ENCODE peak calls at places on chromosome 15, in ten cellular contexts. K is osteoblast, S is Calu3, T is body of pancreas, W is thoracic aorta, E is BE2C, P is cardiac muscle cell, N is lower leg skin, G is lower lobe of right lung, C is Caco-2. L is an unnamed sample.

GRCh38 chr15:59399465-59400102 is 26.9 kb upstream of the MYO1E start:
- DNase-seq in K (no peak), S (no peak), T (peak), W (no peak), E (no peak), P (no peak), N (peak), G (no peak), C (no peak), L (no peak)

GRCh38 chr15:64356443-64357040 is 569 bp upstream of the CSNK1G1 start:
- DNase-seq in K (peak), S (no peak), T (no peak), W (no peak), E (peak), P (no peak), N (no peak), G (no peak), C (no peak), L (no peak)

GRCh38 chr15:101600024-101600423 is 52.2 kb downstream of the TM2D3 start:
- DNase-seq in K (no peak), S (no peak), T (no peak), W (no peak), E (no peak), P (peak), N (no peak), G (no peak), C (peak), L (no peak)

GRCh38 chr15:67196222-67196621 is 58.2 kb downstream of the AAGAB start:
- DNase-seq in K (peak), S (no peak), T (no peak), W (no peak), E (no peak), P (no peak), N (no peak), G (no peak), C (no peak), L (no peak)

GRCh38 chr15:58559904-58560588 is 128.3 kb downstream of the LIPC start:
- DNase-seq in K (no peak), S (no peak), T (no peak), W (no peak), E (no peak), P (no peak), N (no peak), G (no peak), C (no peak), L (no peak)

GRCh38 chr15:27842526-27842925 is 256.6 kb downstream of the OCA2 start:
- DNase-seq in K (no peak), S (no peak), T (no peak), W (no peak), E (no peak), P (no peak), N (no peak), G (no peak), C (no peak), L (no peak)

GRCh38 chr15:71638876-71639275 is 171.5 kb upstream of the NR2E3 start:
- DNase-seq in K (no peak), S (no peak), T (no peak), W (no peak), E (no peak), P (no peak), N (no peak), G (no peak), C (no peak), L (no peak)

GRCh38 chr15:77852241-77853007 is 219.7 kb upstream of the LINGO1 start:
- DNase-seq in K (no peak), S (no peak), T (no peak), W (no peak), E (no peak), P (no peak), N (no peak), G (peak), C (no peak), L (no peak)

GRCh38 chr15:76753771-76754170 is 151.4 kb downstream of the SCAPER start:
- DNase-seq in K (no peak), S (no peak), T (no peak), W (no peak), E (no peak), P (no peak), N (no peak), G (no peak), C (no peak), L (no peak)

GRCh38 chr15:31392761-31393401 is 66.2 kb downstream of the KLF13 start:
- DNase-seq in K (peak), S (no peak), T (peak), W (no peak), E (no peak), P (peak), N (no peak), G (no peak), C (no peak), L (peak)

GRCh38 chr15:31128477-31128876 is 27.0 kb upstream of the TRPM1 start:
- DNase-seq in K (no peak), S (no peak), T (no peak), W (no peak), E (no peak), P (no peak), N (no peak), G (no peak), C (no peak), L (no peak)

GRCh38 chr15:83248151-83248851 is 36.2 kb downstream of the BNC1 start:
- DNase-seq in K (peak), S (peak), T (peak), W (no peak), E (peak), P (peak), N (peak), G (no peak), C (peak), L (no peak)

GRCh38 chr15:51499379-51499976 is 123.1 kb downstream of the DMXL2 start:
- DNase-seq in K (no peak), S (peak), T (no peak), W (no peak), E (no peak), P (peak), N (no peak), G (no peak), C (peak), L (no peak)

GRCh38 chr15:84643838-84644237 is 10.2 kb downstream of the WDR73 start:
- DNase-seq in K (no peak), S (no peak), T (no peak), W (no peak), E (no peak), P (no peak), N (no peak), G (no peak), C (no peak), L (no peak)
- TF ChIP-seq CTCF in K (no peak), S (no peak), T (no peak), W (no peak), E (no peak), P (no peak), N (no peak), G (no peak), C (no peak), L (no peak)

DNA sequence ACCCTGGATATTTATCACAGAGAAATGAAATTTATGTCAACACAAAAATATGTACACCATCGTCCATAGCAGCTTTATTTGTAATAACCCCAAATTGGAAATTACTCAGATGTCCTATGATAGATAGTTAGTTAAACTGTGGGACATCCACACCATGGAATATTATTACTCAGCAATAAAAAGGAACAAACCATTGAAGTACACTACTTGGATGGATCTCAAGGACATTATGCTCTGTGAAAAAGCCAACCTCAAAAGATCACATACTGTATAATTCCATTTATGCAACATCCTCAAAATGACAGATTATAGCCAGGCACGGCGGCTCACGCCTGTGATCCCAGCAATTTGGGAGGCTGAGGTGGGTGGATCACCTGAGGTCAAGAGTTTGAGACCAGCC is 113.3 kb downstream of the PGPEP1L start:
- DNase-seq in K (no peak), S (no peak), T (no peak), W (no peak), E (no peak), P (no peak), N (no peak), G (no peak), C (no peak), L (no peak)
- TF ChIP-seq CTCF in K (no peak), S (no peak), T (no peak), W (no peak), E (no peak), P (no peak), N (no peak), G (no peak), C (no peak), L (no peak)

DNA sequence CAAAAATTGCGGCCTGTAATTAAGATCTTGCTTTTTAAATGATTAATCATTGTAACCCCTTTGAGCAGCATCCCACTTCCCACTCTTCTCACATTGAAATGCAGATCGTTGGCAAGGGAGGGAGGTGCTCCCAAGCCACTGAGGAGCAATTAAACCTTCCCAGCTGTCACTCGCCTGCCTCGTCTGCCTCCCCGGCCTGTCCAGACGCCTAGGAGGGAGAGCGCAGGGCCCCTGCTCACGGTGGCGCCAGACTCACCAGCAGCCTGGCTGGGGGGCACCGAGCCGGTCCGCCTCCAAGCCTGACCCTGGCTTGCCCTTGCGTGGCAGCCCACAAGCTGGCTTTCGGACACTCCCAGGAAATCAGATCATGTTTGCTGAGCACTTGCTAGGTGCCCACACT is 51.5 kb downstream of the RHCG start:
- DNase-seq in K (no peak), S (no peak), T (no peak), W (no peak), E (no peak), P (no peak), N (no peak), G (no peak), C (no peak), L (peak)
- TF ChIP-seq CTCF in K (no peak), S (no peak), T (no peak), W (no peak), E (no peak), P (no peak), N (no peak), G (no peak), C (no peak), L (no peak)

DNA sequence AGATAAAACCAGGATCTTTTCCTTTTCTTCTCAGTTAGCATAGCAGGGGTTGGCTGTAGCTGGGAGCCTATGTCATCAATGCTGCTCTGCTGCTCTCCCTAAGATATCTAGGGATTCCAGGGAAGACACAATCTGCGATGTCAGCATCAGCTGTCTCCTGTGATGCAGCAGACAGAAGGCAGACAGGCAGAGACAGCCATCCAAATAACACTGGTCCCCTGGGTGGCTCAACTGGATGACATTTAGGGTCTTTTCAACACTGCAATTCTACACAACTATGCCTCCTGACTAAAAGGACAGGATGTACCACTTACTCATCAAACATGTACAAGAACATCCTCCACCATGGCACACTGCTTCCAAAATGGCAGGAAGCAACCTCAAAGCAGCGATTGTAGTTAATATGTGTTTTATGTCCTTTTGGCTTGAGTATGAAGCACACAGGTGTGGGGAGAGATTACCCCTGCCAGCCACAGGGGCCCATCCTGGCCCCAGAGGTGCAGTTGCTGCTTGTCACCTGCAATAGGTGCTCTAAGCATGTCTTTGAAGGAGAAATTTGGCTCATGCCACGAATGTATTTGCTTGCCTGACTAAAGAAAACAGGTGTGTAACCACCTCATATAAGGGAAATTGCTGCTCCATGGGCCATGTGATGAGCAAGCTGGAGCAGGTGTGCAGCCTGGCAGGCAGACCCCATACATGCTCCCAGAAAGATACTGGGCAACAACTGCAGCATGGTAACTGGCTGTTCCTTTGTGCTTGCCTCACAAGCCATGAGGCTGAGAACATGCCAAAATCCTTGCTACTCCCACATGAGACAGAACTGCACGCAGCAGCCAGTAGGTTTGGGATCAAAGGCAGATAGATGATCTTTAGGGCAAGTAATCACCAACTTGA is 357.8 kb downstream of the VPS13C start:
- DNase-seq in K (no peak), S (no peak), T (no peak), W (no peak), E (no peak), P (no peak), N (no peak), G (no peak), C (no peak), L (peak)
- TF ChIP-seq CTCF in K (no peak), S (no peak), T (no peak), W (no peak), E (peak), P (no peak), N (no peak), G (no peak), C (no peak), L (no peak)

DNA sequence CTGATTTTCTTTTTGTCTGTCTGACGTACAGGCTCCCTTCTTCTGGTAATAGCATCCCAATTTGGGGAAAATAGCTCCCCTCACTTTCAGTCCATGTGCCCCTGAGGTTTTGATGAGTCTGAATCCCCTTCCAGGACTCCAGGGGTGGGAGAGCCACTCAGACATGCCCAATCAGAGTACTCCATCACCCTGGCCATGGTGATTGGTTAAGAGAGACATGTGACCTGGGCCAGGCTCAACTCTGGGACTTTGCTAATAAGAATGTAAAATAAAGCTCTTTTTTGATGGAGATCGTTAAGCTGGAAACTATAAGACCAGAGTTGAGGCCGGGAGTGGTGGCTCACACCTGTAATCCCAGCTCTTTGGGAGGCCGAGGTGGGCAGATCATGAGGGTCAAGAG is 9.2 kb upstream of the MEF2A start:
- DNase-seq in K (no peak), S (no peak), T (no peak), W (no peak), E (no peak), P (no peak), N (no peak), G (no peak), C (no peak), L (no peak)
- TF ChIP-seq CTCF in K (no peak), S (no peak), T (no peak), W (no peak), E (no peak), P (no peak), N (no peak), G (no peak), C (no peak), L (no peak)

GRCh38 chr15:84819791-84820190 is 2.6 kb downstream of the ALPK3 start:
- DNase-seq in K (no peak), S (no peak), T (no peak), W (no peak), E (no peak), P (no peak), N (no peak), G (no peak), C (no peak), L (no peak)

GRCh38 chr15:84822774-84823579 is 5.8 kb downstream of the ALPK3 start:
- DNase-seq in K (no peak), S (no peak), T (no peak), W (no peak), E (no peak), P (no peak), N (no peak), G (no peak), C (no peak), L (no peak)

GRCh38 chr15:84823580-84823878 is 6.4 kb downstream of the ALPK3 start:
- DNase-seq in K (no peak), S (no peak), T (no peak), W (no peak), E (no peak), P (no peak), N (no peak), G (no peak), C (no peak), L (no peak)

GRCh38 chr15:84819291-84819768 is 2.2 kb downstream of the ALPK3 start:
- DNase-seq in K (peak), S (no peak), T (no peak), W (no peak), E (peak), P (peak), N (no peak), G (no peak), C (peak), L (no peak)

DNA sequence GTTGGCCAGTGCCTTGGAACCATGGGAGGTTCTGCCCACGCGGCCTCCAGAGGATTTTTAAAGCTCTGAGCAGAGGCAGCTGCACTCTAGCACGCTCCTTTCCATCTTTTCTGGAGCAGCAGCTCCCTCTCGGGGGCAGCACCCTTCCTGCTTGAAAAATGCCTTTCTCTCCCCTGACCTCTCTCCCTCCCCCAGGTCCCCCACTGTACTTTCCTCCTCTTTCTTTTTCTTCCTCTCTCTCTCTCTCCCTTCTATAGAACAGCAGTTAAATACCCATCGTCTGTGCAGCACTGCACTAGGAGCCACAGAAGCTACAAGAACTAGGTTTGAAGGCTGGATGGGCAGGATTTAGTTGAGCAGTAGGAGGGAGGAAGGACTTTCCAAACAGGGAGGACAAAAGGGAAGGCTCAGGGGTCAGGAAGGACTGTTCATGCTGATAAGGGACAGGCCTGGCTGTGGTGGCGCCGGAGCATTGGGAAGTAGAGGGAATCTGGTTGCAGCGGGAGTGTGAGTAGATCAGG is 4.4 kb downstream of the ALPK3 start:
- DNase-seq in K (no peak), S (no peak), T (no peak), W (no peak), E (no peak), P (no peak), N (no peak), G (no peak), C (no peak), L (no peak)
- TF ChIP-seq CTCF in K (peak), S (no peak), T (no peak), W (no peak), E (no peak), P (peak), N (no peak), G (no peak), C (no peak), L (no peak)

DNA sequence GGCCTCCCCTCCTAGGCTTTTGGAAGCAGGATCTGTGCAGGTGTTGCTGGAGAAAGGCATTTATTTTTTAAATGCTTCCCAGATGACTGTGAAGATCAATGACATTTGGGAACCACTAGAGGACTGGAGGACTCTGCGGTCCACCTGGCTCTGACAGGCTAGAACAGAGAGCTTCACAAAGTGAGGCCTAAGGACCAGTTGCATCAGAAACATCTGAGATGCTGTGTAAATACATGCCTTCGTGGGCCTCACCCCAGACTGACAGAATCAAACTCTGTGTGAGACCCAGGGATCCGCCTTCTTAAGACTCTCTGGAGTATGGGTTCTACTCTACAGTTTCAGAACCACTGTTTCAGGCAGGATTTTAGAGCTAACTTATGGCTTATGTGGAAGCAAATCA is 105.0 kb upstream of the ICE2 start:
- DNase-seq in K (no peak), S (no peak), T (no peak), W (no peak), E (no peak), P (no peak), N (no peak), G (no peak), C (peak), L (no peak)
- TF ChIP-seq CTCF in K (no peak), S (no peak), T (no peak), W (no peak), E (peak), P (no peak), N (no peak), G (no peak), C (peak), L (no peak)

GRCh38 chr15:24772256-24772655 is 96.7 kb downstream of the NPAP1 start:
- DNase-seq in K (peak), S (no peak), T (no peak), W (no peak), E (no peak), P (peak), N (no peak), G (no peak), C (no peak), L (peak)
- TF ChIP-seq CTCF in K (no peak), S (no peak), T (no peak), W (no peak), E (no peak), P (no peak), N (no peak), G (no peak), C (no peak), L (no peak)

L was measured in glutamatergic neuron.